ENCODE peak calls at places on chromosomes 12 and 14, in seven cellular contexts. M is dorsolateral prefrontal cortex; Q is esophagus muscularis mucosa; S is CD4-positive, alpha-beta memory T cell; P is nucleus accumbens; Y is activated CD4-positive, alpha-beta T cell treated with anti-CD3 and anti-CD28 coated beads, Interleukin-2, amount 10 ng/mL, durations not matched to agents 24 days and 14 days; K is NCI-H774. T is an unnamed sample.

GRCh38 chr12:113149361-113150150 is at the start of gene CFAP73:
- DNase-seq in M (peak; percentile 83), Q (no peak), S (no peak), P (peak; percentile 59), Y (no peak), K (peak; percentile 88), T (peak; percentile 50)

GRCh38 chr12:78864483-78865296 is at the start of gene SYT1:
- DNase-seq in M (peak; percentile 92), Q (no peak), S (no peak), P (peak; percentile 68), Y (no peak), K (peak; percentile 96), T (peak; percentile 87)

GRCh38 chr14:68544150-68544892 is 248.5 kb downstream of the ZFP36L1 start:
- DNase-seq in M (no peak), Q (peak; percentile 94), S (no peak), P (no peak), Y (no peak), K (no peak), T (no peak)

GRCh38 chr12:107467716-107468115 is 217.9 kb upstream of the PWP1 start:
- DNase-seq in M (no peak), Q (no peak), S (no peak), P (no peak), Y (no peak), K (no peak), T (no peak)

GRCh38 chr12:81797100-81797499 is 38.0 kb upstream of the PPFIA2 start:
- DNase-seq in M (no peak), Q (no peak), S (no peak), P (no peak), Y (no peak), K (no peak), T (no peak)

GRCh38 chr12:104458645-104459555 is 2.2 kb downstream of the CHST11 start:
- DNase-seq in M (no peak), Q (no peak), S (no peak), P (no peak), Y (peak; percentile 74), K (no peak), T (no peak)

GRCh38 chr14:105337966-105338365 is 23.4 kb downstream of the PACS2 start:
- DNase-seq in M (no peak), Q (no peak), S (no peak), P (no peak), Y (no peak), K (no peak), T (peak; percentile 40)

GRCh38 chr14:105856676-105857222 is 330.4 kb downstream of the TMEM121 start:
- DNase-seq in M (no peak), Q (no peak), S (no peak), P (no peak), Y (no peak), K (no peak), T (no peak)

GRCh38 chr14:52583544-52583943 is 30.9 kb downstream of the GPR137C start:
- DNase-seq in M (no peak), Q (no peak), S (no peak), P (no peak), Y (no peak), K (no peak), T (no peak)

GRCh38 chr12:21559855-21560569 is 33.9 kb downstream of the SPX start:
- DNase-seq in M (no peak), Q (no peak), S (no peak), P (no peak), Y (no peak), K (no peak), T (no peak)

GRCh38 chr14:93055651-93056115 is 60.0 kb downstream of the ITPK1 start:
- DNase-seq in M (no peak), Q (no peak), S (no peak), P (no peak), Y (no peak), K (no peak), T (no peak)

GRCh38 chr12:83823386-83824045 is 1089.1 kb downstream of the SLC6A15 start:
- DNase-seq in M (peak; percentile 58), Q (no peak), S (peak; percentile 16), P (no peak), Y (peak; percentile 76), K (no peak), T (no peak)

T was measured in occipital lobe.